ENCODE peak calls at places on chromosomes 6 and 20, in six cellular contexts. N is tibial nerve, C is choroid plexus epithelial cell, K is IMR-90, E is AG10803, I is pancreas. M is an unnamed sample.
A peak's percentile ranks its signal among the peaks of the same experiment; 100 is the strongest.

GRCh38 chr6:6676910-6677441 is 88.5 kb downstream of the LY86 start:
- DNase-seq in N (peak; percentile 97), K (peak; percentile 69), C (peak; percentile 83), E (peak; percentile 73), I (peak; percentile 59), M (peak; percentile 78)

GRCh38 chr6:134176283-134176975 is 124.0 kb upstream of the SLC2A12 start:
- DNase-seq in K (peak; percentile 37), I (peak; percentile 66), N (no peak), E (peak; percentile 58), C (peak; percentile 73), M (no peak)

GRCh38 chr6:27188885-27189418 is 58.5 kb upstream of the PRSS16 start:
- DNase-seq in K (peak; percentile 83), I (peak; percentile 64), E (peak; percentile 74), N (peak; percentile 57), C (peak; percentile 91), M (peak; percentile 85)

GRCh38 chr6:146090474-146090873 is 61.6 kb downstream of the GRM1 start:
- DNase-seq in I (no peak), K (no peak), E (no peak), C (no peak), N (no peak), M (peak; percentile 48)

GRCh38 chr20:37992802-37993538 is 40.3 kb downstream of the TTI1 start:
- DNase-seq in E (peak; percentile 93), I (no peak), C (peak; percentile 97), K (peak; percentile 78), N (peak; percentile 11), M (peak; percentile 90)

GRCh38 chr6:3202999-3203696 is 24.3 kb downstream of the TUBB2B start:
- DNase-seq in E (peak; percentile 76), I (no peak), C (peak; percentile 84), K (peak; percentile 81), N (no peak), M (no peak)

GRCh38 chr6:129490551-129491245 is 219.3 kb downstream of the ARHGAP18 start:
- DNase-seq in K (peak; percentile 98), N (peak; percentile 57), E (peak; percentile 95), I (no peak), C (peak; percentile 99), M (peak; percentile 97)

GRCh38 chr20:38412877-38413577 is 22.1 kb downstream of the SNHG17 start:
- DNase-seq in N (no peak), I (no peak), C (no peak), E (peak; percentile 60), K (no peak), M (no peak)

DNA sequence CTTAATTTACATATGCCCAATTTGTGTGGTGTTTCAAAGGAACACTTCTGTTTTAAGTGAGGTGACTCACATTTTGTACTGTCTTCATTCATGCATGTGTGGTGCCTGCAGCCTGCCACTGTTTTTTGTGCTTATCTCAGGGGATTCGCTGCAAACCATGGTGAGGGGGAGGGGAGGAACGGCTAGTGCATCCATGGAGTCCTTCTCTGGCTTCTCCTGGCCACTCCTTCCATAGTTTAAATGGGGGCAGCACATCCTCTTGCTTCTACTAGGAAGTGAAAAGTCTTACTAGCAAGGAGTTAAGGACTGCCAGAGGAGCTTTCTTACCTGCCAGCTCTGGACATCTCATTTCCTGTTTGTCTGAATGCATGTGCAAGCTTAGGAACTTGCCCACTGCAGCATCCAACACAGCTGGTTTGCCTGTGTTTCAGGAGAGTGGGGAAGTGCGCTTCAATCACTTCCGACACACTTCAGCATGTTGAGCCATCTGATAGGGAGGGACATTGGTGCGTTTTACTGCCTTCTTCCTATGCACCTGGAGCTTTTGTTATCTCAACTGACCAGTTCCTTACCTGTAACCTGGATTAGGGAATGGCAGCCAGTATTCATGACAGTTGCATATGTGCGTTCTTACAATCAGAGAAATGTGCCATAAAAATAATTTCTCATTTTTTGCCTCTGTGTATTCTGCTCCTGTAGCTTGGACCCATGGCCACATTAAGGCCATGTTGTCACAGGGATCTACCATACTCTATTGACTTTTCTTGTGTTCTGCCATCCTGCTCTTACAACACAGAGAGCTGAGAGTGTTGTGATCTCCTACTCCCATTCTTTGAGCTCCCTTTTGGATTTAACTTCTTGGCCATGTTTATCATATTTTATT is 211.3 kb downstream of the ARID1B start:
- DNase-seq in E (no peak), N (no peak), C (no peak), I (no peak), K (no peak), M (peak; percentile 43)
- H3K4me3 ChIP-seq in E (no peak overlapping the region), N (no peak overlapping the region), C (no peak overlapping the region), I (no peak overlapping the region), K (no peak overlapping the region), M (no peak overlapping the region)

DNA sequence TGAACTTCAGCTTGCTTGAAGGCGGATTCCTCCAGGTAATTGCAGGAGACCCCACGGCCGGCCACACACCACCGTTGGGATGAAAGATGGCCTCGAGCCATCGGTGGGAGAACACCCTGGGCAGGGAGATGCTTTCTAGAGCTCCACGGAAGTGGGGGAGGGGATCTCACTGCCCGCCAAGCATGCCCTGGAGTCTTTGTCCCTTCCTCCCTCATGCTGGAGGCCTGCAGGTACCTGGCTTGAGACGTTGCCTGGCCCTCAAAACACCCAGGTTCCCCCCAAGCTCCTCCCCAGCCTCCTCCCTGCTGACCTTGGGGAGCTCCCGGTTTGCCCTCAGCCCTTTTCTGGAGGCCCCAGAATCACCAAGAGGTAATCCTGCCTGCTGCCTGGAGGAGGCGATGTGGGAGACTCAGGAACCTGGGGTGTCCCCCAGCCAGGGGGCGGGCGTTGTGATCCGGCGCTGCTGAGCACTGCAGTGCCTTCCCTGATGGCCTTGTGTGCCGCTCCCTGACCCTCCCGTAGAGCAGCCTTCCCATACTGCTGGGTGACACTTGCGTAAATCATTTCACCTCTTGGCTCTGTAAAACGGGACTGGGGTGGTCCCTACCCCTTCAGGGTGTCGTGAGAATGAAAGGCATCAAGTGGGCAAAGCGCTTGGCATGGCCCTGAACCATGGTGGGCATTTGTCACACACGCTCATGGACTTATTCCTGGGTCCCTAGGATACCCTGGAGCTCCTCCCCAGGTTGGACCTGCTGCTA is 91.4 kb downstream of the CEBPB start:
- DNase-seq in K (no peak), E (no peak), C (no peak), I (no peak), N (no peak), M (no peak)
- TF ChIP-seq CTCF in K (no peak), E (peak; percentile 18), C (peak; percentile 19), I (no peak), N (no peak), M (no peak)

GRCh38 chr6:35489995-35490791 is 6.7 kb downstream of the TEAD3 start:
- DNase-seq in E (peak; percentile 80), N (peak; percentile 54), K (peak; percentile 81), C (peak; percentile 53), I (peak; percentile 72), M (peak; percentile 49)
- H3K4me3 ChIP-seq in E (peak overlapping the region; percentile 27), N (no peak overlapping the region), K (no peak overlapping the region), C (no peak overlapping the region), I (no peak overlapping the region), M (no peak overlapping the region)

DNA sequence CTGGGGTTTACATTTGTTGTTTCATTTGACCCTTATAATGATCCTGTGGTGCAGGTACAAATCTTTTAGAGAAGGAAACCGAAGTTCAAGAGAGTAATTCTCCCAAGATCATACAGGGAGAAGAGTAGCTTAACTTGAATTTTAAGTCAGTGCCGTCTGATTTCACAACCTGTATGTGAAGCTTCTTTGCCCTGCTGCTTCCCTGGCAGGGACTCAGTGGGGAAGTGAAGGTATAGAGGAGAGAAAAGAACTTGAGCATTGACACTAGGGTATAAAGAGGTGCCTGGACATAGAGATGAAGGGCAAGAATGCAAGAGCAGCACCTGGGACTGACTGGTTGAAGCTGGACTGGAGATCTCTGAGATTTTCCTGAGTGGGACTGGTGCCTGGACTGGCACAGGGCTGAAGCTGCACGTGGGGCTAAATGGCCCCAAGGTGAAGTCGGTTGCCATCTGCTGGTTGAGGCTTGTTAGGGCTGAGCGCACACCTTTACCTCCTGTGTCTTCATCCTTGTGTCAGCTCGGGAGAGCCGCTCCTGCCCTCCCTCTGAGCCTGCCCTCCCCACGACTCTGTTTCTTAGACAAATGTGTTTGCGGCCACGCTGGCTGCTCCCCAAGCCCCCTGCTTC is 41.8 kb downstream of the FARS2 start:
- DNase-seq in K (peak; percentile 5), E (no peak), N (no peak), I (peak; percentile 54), C (peak; percentile 61), M (peak; percentile 85)
- TF ChIP-seq CTCF in K (peak; percentile 23), E (peak; percentile 33), N (no peak), I (peak; percentile 38), C (peak; percentile 75), M (peak; percentile 93)

GRCh38 chr6:56841372-56841749 is 113.5 kb upstream of the BEND6 start:
- DNase-seq in C (no peak), E (no peak), I (no peak), K (no peak), N (no peak), M (no peak)
- H3K4me3 ChIP-seq in C (no peak overlapping the region), E (peak overlapping the region; percentile 83), I (no peak overlapping the region), K (peak overlapping the region; percentile 26), N (peak overlapping the region; percentile 77), M (no peak overlapping the region)

DNA sequence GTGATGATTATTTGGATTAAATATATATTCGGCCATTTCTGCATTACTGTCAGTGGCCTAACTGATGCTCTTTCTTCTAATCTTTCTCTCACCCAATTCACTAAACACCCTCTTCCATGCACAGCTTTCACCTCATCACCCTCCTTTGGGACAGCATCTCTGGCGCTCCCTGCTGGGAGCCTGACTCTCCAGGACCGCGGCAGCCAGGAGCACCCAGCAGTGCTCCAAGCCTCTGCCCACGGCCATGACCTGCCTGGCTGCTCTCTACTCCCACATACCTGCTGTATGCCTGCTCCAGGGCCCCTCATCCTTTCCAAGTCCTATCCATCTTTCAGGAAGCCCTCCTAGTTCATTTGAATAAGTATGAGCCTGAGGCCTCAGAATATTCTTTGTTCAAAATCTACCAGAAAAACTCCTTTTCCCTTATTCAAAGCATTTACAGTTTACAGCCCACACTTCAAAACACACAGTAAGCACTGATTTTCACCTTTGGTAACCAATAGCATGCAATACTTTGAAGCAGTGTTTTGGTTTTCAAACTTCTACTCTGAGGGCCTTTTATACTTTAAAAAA is 15.2 kb downstream of the CTCFL start:
- DNase-seq in K (no peak), C (peak; percentile 19), E (no peak), I (no peak), N (no peak), M (peak; percentile 35)
- TF ChIP-seq CTCF in K (peak; percentile 23), C (peak; percentile 67), E (peak; percentile 41), I (no peak), N (no peak), M (peak; percentile 67)

GRCh38 chr6:54267798-54268197 is 40.4 kb upstream of the TINAG start:
- DNase-seq in E (peak; percentile 39), K (peak; percentile 60), C (peak; percentile 87), I (peak; percentile 2), N (no peak), M (peak; percentile 73)

GRCh38 chr6:54274383-54274782 is 33.9 kb upstream of the TINAG start:
- DNase-seq in C (no peak), E (no peak), K (no peak), I (no peak), N (no peak), M (no peak)

GRCh38 chr6:54273214-54273820 is 34.9 kb upstream of the TINAG start:
- DNase-seq in I (no peak), N (no peak), K (no peak), C (no peak), E (no peak), M (no peak)
- H3K4me3 ChIP-seq in I (no peak overlapping the region), N (no peak overlapping the region), K (no peak overlapping the region), C (no peak overlapping the region), E (no peak overlapping the region), M (no peak overlapping the region)

GRCh38 chr6:19210849-19211590 is 626.1 kb upstream of the ID4 start:
- DNase-seq in C (no peak), I (no peak), E (no peak), K (no peak), N (peak; percentile 5), M (no peak)
- TF ChIP-seq CTCF in C (no peak), I (peak; percentile 6), E (no peak), K (no peak), N (peak; percentile 14), M (no peak)

M was measured in epithelial cell of esophagus.